ENCODE peak calls at places on chromosomes 16 and 17, in five cellular contexts. O, Z, E, S and G are unnamed samples. For H3K9me3, the result is how much of the 10 kb centered on the place peaks cover.

GRCh38 chr17:78101542-78101941 is 27.0 kb downstream of the TMC6 start:
- DNase-seq in S (no peak), Z (no peak), E (no peak), O (no peak), G (no peak)

GRCh38 chr16:84514874-84515835 is 10.7 kb upstream of the MEAK7 start:
- DNase-seq in O (no peak), E (no peak), S (peak), Z (no peak), G (peak)

GRCh38 chr17:45841883-45842525 is 2.7 kb upstream of the SPPL2C start:
- DNase-seq in S (no peak), E (no peak), O (no peak), Z (no peak), G (no peak)

GRCh38 chr16:66489818-66490217 is 60.1 kb downstream of the TK2 start:
- DNase-seq in E (no peak), Z (peak), O (no peak), S (peak), G (no peak)

GRCh38 chr17:7213895-7214299 is 5.7 kb downstream of the DLG4 start:
- DNase-seq in O (peak), E (peak), S (peak), Z (no peak), G (peak)

GRCh38 chr17:77064608-77065007 is 76.2 kb upstream of the SEC14L1 start:
- DNase-seq in E (no peak), O (no peak), Z (no peak), S (no peak), G (no peak)

GRCh38 chr17:973053-973452 is 6.5 kb downstream of the NXN start:
- DNase-seq in S (no peak), O (no peak), E (no peak), Z (no peak), G (no peak)

GRCh38 chr16:81137012-81137335 is 40.8 kb upstream of the GCSH start:
- DNase-seq in O (no peak), Z (peak), E (peak), S (no peak), G (no peak)

GRCh38 chr17:64385187-64386083 is 5.2 kb downstream of the PECAM1 start:
- DNase-seq in S (no peak), Z (peak), E (peak), O (no peak), G (no peak)

GRCh38 chr17:31467502-31468256 is 76.2 kb downstream of the RAB11FIP4 start:
- DNase-seq in Z (no peak), S (peak), E (no peak), O (no peak), G (no peak)

GRCh38 chr17:39622380-39623006 is 4.3 kb upstream of the PPP1R1B start:
- DNase-seq in S (no peak), E (no peak), Z (no peak), O (no peak), G (no peak)

GRCh38 chr17:72989074-72989610 is 103.3 kb downstream of the SLC39A11 start:
- DNase-seq in E (peak), S (no peak), Z (no peak), O (no peak), G (no peak)

GRCh38 chr16:3189869-3190268 is 1.9 kb downstream of the OR1F1 start:
- DNase-seq in E (no peak), O (no peak), Z (no peak), S (no peak), G (no peak)

GRCh38 chr16:3188925-3189825 is 1.2 kb downstream of the OR1F1 start:
- DNase-seq in E (peak), Z (peak), S (no peak), O (no peak), G (no peak)

GRCh38 chr16:3186946-3187690 is 886 bp upstream of the OR1F1 start:
- DNase-seq in E (no peak), Z (no peak), O (no peak), S (no peak), G (no peak)

GRCh38 chr16:3187798-3188674 is at the start of gene OR1F1:
- DNase-seq in Z (peak), O (peak), E (peak), S (no peak), G (no peak)

DNA sequence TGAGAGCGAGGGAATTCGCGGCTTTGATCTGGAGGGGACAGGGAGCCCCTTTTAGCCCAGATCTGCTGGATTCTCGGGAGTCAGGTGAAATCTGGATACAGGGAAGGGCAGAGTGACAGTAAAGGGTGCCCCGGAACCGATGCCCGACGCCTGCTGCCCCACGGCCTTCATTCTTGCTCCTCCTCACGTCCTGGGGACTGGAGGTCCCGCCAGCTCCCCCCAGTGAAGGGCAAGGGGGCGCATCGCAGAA is 596 bp downstream of the OR1F1 start:
- DNase-seq in S (no peak), E (no peak), O (no peak), Z (no peak), G (no peak)
- H3K9me3 ChIP-seq in S (under half), E (under half), O (under half), Z (under half), G (under half)

GRCh38 chr16:71449020-71449419 is 7.2 kb upstream of the TLE7 start:
- DNase-seq in S (no peak), O (no peak), Z (no peak), E (no peak), G (no peak)

GRCh38 chr16:71448274-71448866 is 6.5 kb upstream of the TLE7 start:
- DNase-seq in O (no peak), Z (no peak), S (no peak), E (no peak), G (no peak)

GRCh38 chr16:71456801-71457200 is 5.2 kb downstream of the ZNF23 start:
- DNase-seq in Z (no peak), S (no peak), O (no peak), E (no peak), G (no peak)

GRCh38 chr16:71453051-71453450 is 9.0 kb downstream of the ZNF23 start:
- DNase-seq in Z (no peak), S (no peak), E (peak), O (no peak), G (no peak)
- H3K9me3 ChIP-seq in Z (under half), S (half or more), E (half or more), O (half or more), G (under half)

DNA sequence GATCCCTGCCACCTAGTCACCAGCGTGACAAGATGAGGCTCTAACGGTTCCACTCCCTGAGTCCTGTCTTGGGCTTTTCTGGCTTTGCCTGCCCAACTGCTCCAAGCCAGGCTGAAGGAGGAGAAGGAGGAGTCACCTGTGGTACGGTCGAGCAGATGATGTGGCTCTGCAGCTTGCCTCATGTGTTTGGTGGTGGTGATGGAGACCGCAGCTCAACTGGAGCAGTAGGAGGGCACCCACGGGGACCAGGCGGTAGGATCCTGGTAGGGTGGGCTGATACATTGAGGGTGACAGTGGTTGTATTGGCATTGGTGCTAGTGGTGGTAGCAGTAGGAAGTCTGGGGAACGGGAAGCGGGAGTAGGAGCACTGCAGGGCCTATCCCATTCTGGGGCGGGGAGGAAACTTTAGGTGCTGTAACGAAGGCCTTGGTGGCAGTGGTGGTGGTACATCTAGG is 202.8 kb upstream of the WSB1 start:
- DNase-seq in O (no peak), Z (no peak), E (no peak), S (no peak), G (no peak)
- H3K9me3 ChIP-seq in O (under half), Z (under half), E (under half), S (under half), G (under half)

DNA sequence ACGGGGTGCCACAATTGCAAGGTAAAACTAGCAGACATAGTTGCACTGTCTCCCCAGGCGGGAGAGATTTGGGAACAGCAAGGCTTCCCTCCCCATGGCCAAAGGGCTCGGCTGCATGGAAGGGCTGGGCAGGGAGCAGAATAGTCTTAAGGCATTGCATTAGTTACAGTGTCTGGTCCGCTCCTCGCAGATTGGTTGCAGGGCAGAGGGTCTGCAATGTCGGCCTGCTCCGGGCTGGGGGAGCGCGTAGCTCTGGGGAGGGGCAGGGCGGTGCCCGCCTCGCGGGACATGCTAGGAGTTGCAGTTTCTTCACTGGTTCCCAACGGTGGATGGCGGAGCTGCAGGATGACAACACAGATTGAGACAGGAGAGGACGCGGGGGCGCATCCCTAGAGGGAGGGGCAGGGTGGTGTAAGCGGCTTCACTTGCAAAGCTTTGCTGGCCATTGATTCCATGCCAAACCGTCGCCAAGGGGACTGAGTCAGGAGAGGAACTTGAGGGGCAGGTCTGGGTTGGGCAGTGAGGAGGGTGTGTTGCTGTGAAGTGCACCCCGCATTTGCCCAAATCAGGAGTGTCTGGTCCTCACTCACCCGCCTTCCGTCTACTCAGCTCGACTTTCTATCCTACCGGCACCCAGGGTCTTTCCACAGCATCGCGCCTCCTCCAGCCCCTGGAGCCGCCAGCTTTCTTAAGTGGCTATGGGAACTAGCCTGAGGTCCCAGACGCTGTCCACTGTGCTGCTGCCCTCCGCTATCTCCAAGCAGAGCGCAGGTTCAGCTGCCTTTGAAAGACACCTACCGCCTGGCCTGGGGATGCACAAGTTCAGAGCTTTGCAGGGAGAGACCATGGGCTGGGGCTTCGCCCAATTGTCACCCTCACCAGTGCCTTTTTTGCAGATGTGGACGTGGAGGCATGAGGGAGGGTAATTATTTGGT is 1748.9 kb downstream of the TP53TG3F start:
- DNase-seq in E (no peak), O (no peak), Z (no peak), S (no peak), G (no peak)
- H3K9me3 ChIP-seq in E (under half), O (under half), Z (under half), S (under half), G (under half)

GRCh38 chr17:27216836-27217235 is 77.1 kb upstream of the WSB1 start:
- DNase-seq in Z (no peak), S (no peak), E (no peak), O (no peak), G (no peak)

GRCh38 chr17:27217631-27218030 is 76.3 kb upstream of the WSB1 start:
- DNase-seq in O (no peak), S (no peak), Z (no peak), E (no peak), G (no peak)

GRCh38 chr17:27218041-27218440 is 75.9 kb upstream of the WSB1 start:
- DNase-seq in S (no peak), Z (no peak), O (no peak), E (no peak), G (no peak)

GRCh38 chr17:27222515-27222914 is 71.4 kb upstream of the WSB1 start:
- DNase-seq in S (no peak), E (no peak), O (no peak), Z (no peak), G (no peak)

GRCh38 chr17:27218719-27219488 is 75.0 kb upstream of the WSB1 start:
- DNase-seq in S (no peak), O (no peak), Z (no peak), E (no peak), G (no peak)
- H3K9me3 ChIP-seq in S (under half), O (under half), Z (under half), E (under half), G (under half)